ENCODE peak calls at places on chromosomes 2 and 18, in eight cellular contexts. U is endodermal cell; E is cardiac muscle cell; B is CD8-positive, alpha-beta T cell; Y is lung; M is GM23248; P is endothelial cell of umbilical vein; V is heart right ventricle. K is an unnamed sample.

GRCh38 chr18:36700955-36701354 is 127.8 kb downstream of the TPGS2 start:
- DNase-seq in U (no peak), E (no peak), B (no peak), Y (no peak), M (peak; percentile 6), P (no peak), V (no peak), K (no peak)

GRCh38 chr2:43058761-43059160 is 167.6 kb downstream of the ZFP36L2 start:
- DNase-seq in U (no peak), E (no peak), B (no peak), Y (no peak), M (no peak), P (no peak), V (no peak), K (no peak)

GRCh38 chr2:64354857-64355680 is 98.9 kb upstream of the LGALSL start:
- DNase-seq in U (no peak), E (no peak), B (no peak), Y (no peak), M (peak; percentile 91), P (no peak), V (no peak), K (peak; percentile 13)

GRCh38 chr2:43157506-43158232 is 68.7 kb downstream of the ZFP36L2 start:
- DNase-seq in U (no peak), E (no peak), B (no peak), Y (no peak), M (peak; percentile 49), P (no peak), V (no peak), K (no peak)

GRCh38 chr2:54456526-54457325 is 599 bp downstream of the SPTBN1 start:
- DNase-seq in U (peak; percentile 79), E (peak; percentile 69), B (no peak), Y (no peak), M (peak; percentile 71), P (peak; percentile 40), V (peak; percentile 32), K (peak; percentile 48)

GRCh38 chr2:169360984-169361705 is 1.2 kb downstream of the LRP2 start:
- DNase-seq in U (peak; percentile 79), E (peak; percentile 29), B (no peak), Y (no peak), M (peak; percentile 2), P (no peak), V (no peak), K (peak; percentile 40)

GRCh38 chr2:53829252-53829651 is 30.5 kb downstream of the GPR75 start:
- DNase-seq in U (no peak), E (no peak), B (no peak), Y (no peak), M (no peak), P (no peak), V (no peak), K (no peak)

GRCh38 chr2:48826986-48827385 is 71.5 kb upstream of the LHCGR start:
- DNase-seq in U (no peak), E (no peak), B (no peak), Y (no peak), M (no peak), P (no peak), V (no peak), K (no peak)

GRCh38 chr2:9914384-9915065 is 37.0 kb upstream of the GRHL1 start:
- DNase-seq in U (no peak), E (no peak), B (no peak), Y (no peak), M (peak; percentile 68), P (peak; percentile 37), V (no peak), K (no peak)

GRCh38 chr2:150878347-150878746 is 383.3 kb downstream of the RBM43 start:
- DNase-seq in U (no peak), E (no peak), B (no peak), Y (no peak), M (peak; percentile 74), P (no peak), V (no peak), K (no peak)

GRCh38 chr2:61689526-61689925 is 151.4 kb upstream of the XPO1 start:
- DNase-seq in U (no peak), E (no peak), B (no peak), Y (no peak), M (peak; percentile 67), P (no peak), V (no peak), K (no peak)

GRCh38 chr2:217433522-217433921 is 569.3 kb downstream of the TNS1 start:
- DNase-seq in U (peak; percentile 75), E (peak; percentile 61), B (no peak), Y (no peak), M (no peak), P (no peak), V (no peak), K (peak; percentile 53)

GRCh38 chr2:109435866-109436634 is 177.7 kb downstream of the SEPTIN10 start:
- DNase-seq in U (no peak), E (no peak), B (no peak), Y (no peak), M (peak; percentile 72), P (no peak), V (peak; percentile 67), K (no peak)

GRCh38 chr2:240166761-240167587 is 26.5 kb upstream of the OTOS start:
- DNase-seq in U (peak; percentile 26), E (no peak), B (no peak), Y (no peak), M (no peak), P (no peak), V (no peak), K (no peak)

GRCh38 chr2:54906711-54907110 is 143.5 kb downstream of the RTN4 start:
- DNase-seq in U (peak; percentile 54), E (peak; percentile 13), B (no peak), Y (no peak), M (no peak), P (no peak), V (no peak), K (peak; percentile 10)

GRCh38 chr2:165198181-165198580 is 5.7 kb downstream of the SCN3A start:
- DNase-seq in U (no peak), E (no peak), B (no peak), Y (no peak), M (no peak), P (no peak), V (no peak), K (no peak)

GRCh38 chr2:171627412-171627811 is 59.9 kb upstream of the DYNC1I2 start:
- DNase-seq in U (no peak), E (no peak), B (no peak), Y (no peak), M (no peak), P (no peak), V (no peak), K (no peak)

GRCh38 chr18:68150976-68151375 is 563.9 kb downstream of the TMX3 start:
- DNase-seq in U (no peak), E (no peak), B (no peak), Y (no peak), M (no peak), P (no peak), V (no peak), K (no peak)

GRCh38 chr18:3447035-3447894 is 2.7 kb upstream of the TGIF1 start:
- DNase-seq in U (no peak), E (no peak), B (peak; percentile 62), Y (no peak), M (peak; percentile 83), P (peak; percentile 74), V (peak; percentile 44), K (peak; percentile 73)

DNA sequence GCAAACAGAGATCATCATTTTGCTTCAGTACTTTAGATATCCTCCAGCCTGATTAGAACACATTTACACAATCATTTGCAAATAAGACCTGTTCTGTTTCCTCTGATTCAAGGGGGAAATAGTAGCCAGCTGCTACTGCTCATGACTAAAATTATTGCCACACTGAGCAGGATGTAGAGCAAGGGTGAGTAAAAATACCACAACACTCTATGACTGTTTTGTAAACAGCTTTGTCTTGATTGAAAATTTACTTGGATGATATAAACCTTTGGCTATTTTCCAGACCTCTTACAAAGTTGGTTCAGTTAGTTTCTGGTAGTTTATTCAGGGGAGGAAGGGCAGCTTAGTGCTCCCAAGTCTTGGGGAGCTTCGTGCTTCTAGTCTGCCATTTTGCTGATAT is 286.4 kb upstream of the CNTNAP5 start:
- DNase-seq in U (no peak), E (no peak), B (no peak), Y (no peak), M (no peak), P (no peak), V (no peak), K (no peak)
- H3K9me3 ChIP-seq in U (peaks cover 5% of the 10 kb centered on the region), E (no peaks in the 10 kb centered on the region), B (no peaks in the 10 kb centered on the region), Y (no peaks in the 10 kb centered on the region), M (peaks cover 5% of the 10 kb centered on the region), P (peaks cover 2% of the 10 kb centered on the region), V (no peaks in the 10 kb centered on the region), K (no peaks in the 10 kb centered on the region)

GRCh38 chr2:226777611-226778010 is 22.0 kb downstream of the IRS1 start:
- DNase-seq in U (no peak), E (no peak), B (no peak), Y (no peak), M (no peak), P (no peak), V (no peak), K (no peak)
- H3K4me1 ChIP-seq in U (no peaks in the 10 kb centered on the region), E (peaks cover 36% of the 10 kb centered on the region), B (peaks cover 8% of the 10 kb centered on the region), Y (peaks cover 13% of the 10 kb centered on the region), M (peaks cover 13% of the 10 kb centered on the region), P (no peaks in the 10 kb centered on the region), V (peaks cover 26% of the 10 kb centered on the region), K (peaks cover 26% of the 10 kb centered on the region)

GRCh38 chr2:32652555-32653209 is 24.8 kb downstream of the TTC27 start:
- DNase-seq in U (no peak), E (no peak), B (no peak), Y (no peak), M (no peak), P (no peak), V (no peak), K (no peak)

DNA sequence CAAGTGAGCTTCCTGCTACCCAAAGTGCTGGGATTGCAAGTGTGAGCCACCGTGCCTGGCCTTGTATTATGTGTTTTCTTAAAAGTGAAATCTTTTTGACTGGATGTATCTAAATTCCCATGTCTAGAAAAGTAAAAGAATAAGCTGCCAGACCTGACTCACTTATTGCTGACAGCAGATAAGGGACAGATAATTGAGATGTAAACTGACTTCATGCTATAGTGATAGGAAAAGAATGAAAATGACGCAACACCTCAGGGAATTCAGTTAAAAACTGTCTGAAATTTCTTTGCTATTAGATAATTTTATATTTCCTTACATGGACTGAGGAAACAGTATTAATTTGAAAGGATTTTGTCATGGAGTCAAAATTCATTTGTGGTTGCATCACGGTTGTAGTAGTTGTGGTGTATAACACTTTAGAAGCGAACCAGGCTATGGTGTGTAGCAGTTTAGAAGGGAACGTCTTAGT is 19.4 kb downstream of the TTC27 start:
- DNase-seq in U (no peak), E (no peak), B (no peak), Y (no peak), M (peak; percentile 84), P (no peak), V (no peak), K (no peak)
- H3K4me3 ChIP-seq in U (no peak overlapping the region), E (no peak overlapping the region), B (no peak overlapping the region), Y (no peak overlapping the region), M (no peak overlapping the region), P (no peak overlapping the region), V (no peak overlapping the region), K (no peak overlapping the region)

GRCh38 chr2:52311862-52312261 is 1279.9 kb upstream of the NRXN1 start:
- DNase-seq in U (no peak), E (no peak), B (no peak), Y (no peak), M (no peak), P (no peak), V (no peak), K (no peak)

DNA sequence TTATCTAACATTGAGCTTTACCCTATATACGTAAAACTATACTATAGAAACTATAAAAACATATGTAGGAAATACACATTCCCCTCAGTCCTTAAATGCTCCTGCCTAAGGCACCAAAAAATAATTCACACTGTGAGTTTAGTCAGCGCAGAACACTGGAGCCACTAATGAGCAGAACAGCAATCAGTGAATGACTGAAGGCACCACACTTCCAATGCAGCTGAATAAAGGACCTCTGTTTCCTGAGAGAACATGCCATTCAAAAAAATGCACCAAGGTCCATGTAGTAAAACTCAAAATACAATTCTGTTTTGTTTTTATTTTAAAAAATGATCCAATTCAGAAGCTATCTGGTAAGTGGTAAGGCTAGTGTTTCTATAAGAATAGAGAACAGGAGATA is 1280.6 kb upstream of the NRXN1 start:
- DNase-seq in U (no peak), E (no peak), B (no peak), Y (no peak), M (no peak), P (no peak), V (no peak), K (no peak)
- H3K9me3 ChIP-seq in U (no peaks in the 10 kb centered on the region), E (no peaks in the 10 kb centered on the region), B (no peaks in the 10 kb centered on the region), Y (no peaks in the 10 kb centered on the region), M (no peaks in the 10 kb centered on the region), P (no peaks in the 10 kb centered on the region), V (no peaks in the 10 kb centered on the region), K (peaks cover 5% of the 10 kb centered on the region)

K was measured in thyroid gland.